ENCODE peak calls at places on chromosomes 6 and 20, in eight cellular contexts. P, C, T, D, Q, E, Z and R are unnamed samples.

GRCh38 chr6:167872538-167873210 is 46.0 kb downstream of the AFDN start:
- DNase-seq in P (no peak), C (no peak), T (no peak), D (no peak), Q (no peak), E (no peak), Z (no peak), R (no peak)

GRCh38 chr6:121443953-121444590 is 8.6 kb downstream of the GJA1 start:
- DNase-seq in P (no peak), C (no peak), T (no peak), D (no peak), Q (no peak), E (no peak), Z (peak; percentile 54), R (no peak)

GRCh38 chr6:15253107-15254073 is 7.5 kb downstream of the JARID2 start:
- DNase-seq in P (no peak), C (no peak), T (no peak), D (no peak), Q (no peak), E (no peak), Z (no peak), R (no peak)

GRCh38 chr6:145349950-145350510 is 385.3 kb downstream of the EPM2A start:
- DNase-seq in P (no peak), C (no peak), T (no peak), D (no peak), Q (no peak), E (no peak), Z (no peak), R (no peak)

GRCh38 chr20:7930386-7930785 is 9.9 kb downstream of the HAO1 start:
- DNase-seq in P (no peak), C (no peak), T (no peak), D (no peak), Q (no peak), E (no peak), Z (no peak), R (no peak)

GRCh38 chr6:41153992-41154625 is at the start of gene TREML1:
- DNase-seq in P (no peak), C (peak; percentile 24), T (no peak), D (no peak), Q (no peak), E (no peak), Z (no peak), R (no peak)

GRCh38 chr6:157966597-157966977 is 15.1 kb upstream of the SYNJ2 start:
- DNase-seq in P (no peak), C (no peak), T (no peak), D (no peak), Q (no peak), E (no peak), Z (no peak), R (no peak)

GRCh38 chr20:1334761-1335160 is 5.8 kb upstream of the SDCBP2 start:
- DNase-seq in P (peak; percentile 36), C (peak; percentile 50), T (peak; percentile 63), D (peak; percentile 24), Q (peak; percentile 39), E (no peak), Z (no peak), R (no peak)

GRCh38 chr6:155274533-155274932 is 10.7 kb downstream of the CLDN20 start:
- DNase-seq in P (no peak), C (peak; percentile 88), T (no peak), D (no peak), Q (no peak), E (no peak), Z (no peak), R (no peak)

GRCh38 chr20:36629719-36630340 is 16.2 kb downstream of the SLA2 start:
- DNase-seq in P (no peak), C (no peak), T (no peak), D (peak; percentile 87), Q (no peak), E (peak; percentile 71), Z (no peak), R (no peak)

DNA sequence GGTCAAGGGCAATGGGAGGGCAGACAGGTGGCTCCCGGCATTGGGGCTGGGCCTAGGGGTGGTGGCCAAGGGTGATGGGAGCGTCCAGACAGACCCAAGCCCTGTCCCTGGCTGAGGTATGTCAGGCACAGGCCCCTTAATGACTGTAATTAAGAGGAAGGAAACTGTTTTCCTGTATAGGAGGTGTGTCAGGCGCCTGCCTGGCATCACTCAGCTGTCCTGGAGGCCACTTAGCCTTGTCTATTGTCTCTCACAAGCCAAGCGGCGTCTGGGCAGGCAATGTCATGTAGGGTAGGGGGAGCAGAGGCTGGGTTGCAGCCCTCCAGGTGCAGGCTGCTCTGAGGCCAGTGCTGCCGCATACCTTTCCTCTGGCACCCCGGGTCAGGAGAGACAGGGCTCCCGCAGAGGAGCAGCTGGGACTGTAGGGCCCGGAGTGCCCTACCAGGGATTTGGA is 3.9 kb upstream of the FAM83C start:
- DNase-seq in P (peak; percentile 23), C (no peak), T (no peak), D (peak; percentile 51), Q (no peak), E (no peak), Z (no peak), R (no peak)
- H3K36me3 ChIP-seq in P (no peaks in the 10 kb centered on the region), C (no peaks in the 10 kb centered on the region), T (no peaks in the 10 kb centered on the region), D (no peaks in the 10 kb centered on the region), Q (no peaks in the 10 kb centered on the region), E (no peaks in the 10 kb centered on the region), Z (no peaks in the 10 kb centered on the region), R (no peaks in the 10 kb centered on the region)

DNA sequence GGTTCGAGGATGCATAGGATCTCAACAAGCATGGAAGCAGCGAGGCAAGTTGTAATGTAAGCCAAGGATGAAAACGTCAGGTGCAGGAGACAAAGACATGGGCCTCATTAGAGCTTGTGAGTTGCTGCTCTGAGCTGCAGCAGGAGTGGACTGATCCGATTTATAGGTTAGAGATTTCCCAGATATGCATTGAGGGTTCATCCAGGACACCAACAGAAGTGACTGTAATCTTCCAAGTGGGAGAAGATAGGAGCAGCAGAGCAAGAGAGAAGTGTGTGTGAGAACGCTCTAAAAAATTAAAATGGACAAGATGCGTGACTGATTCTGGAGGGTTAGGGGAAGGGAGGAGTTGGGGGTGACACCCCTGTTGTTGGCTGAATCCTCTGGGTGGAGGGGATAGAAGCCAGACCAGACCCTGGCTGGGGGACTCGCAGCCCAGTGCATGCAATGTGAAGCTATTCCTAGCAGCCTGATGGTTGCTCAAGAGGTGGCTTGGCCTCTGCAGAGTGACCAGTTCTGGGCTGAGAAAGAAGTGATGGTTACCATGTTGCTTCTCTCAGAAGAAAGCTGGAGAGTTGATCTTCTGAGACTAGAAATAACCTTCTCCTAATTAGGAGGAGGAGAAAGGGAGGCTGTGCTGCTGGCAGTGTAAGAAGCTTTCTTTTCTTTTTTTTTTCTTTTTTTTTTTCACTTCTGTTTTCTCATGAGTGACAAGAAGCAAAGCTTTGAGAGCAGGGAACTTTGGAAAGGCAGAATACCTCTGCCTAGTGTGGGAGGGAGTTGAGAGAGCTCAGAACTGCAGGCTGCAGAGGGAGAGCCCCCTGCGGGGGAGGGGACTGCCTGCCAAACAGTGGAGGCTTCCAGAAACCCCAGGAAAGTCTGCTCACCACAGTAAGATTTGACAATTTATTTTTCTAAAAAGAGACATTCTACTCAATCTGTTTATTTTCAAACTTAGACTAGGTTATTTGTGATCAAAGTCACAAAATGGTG is 116.9 kb downstream of the SLX4IP start:
- DNase-seq in P (peak; percentile 59), C (no peak), T (no peak), D (no peak), Q (no peak), E (no peak), Z (no peak), R (no peak)
- H3K4me1 ChIP-seq in P (peaks cover 19% of the 10 kb centered on the region), C (peaks cover 41% of the 10 kb centered on the region), T (peaks cover 79% of the 10 kb centered on the region), D (peaks cover 24% of the 10 kb centered on the region), Q (peaks cover 11% of the 10 kb centered on the region), E (peaks cover 5% of the 10 kb centered on the region), Z (no peaks in the 10 kb centered on the region), R (peaks cover 19% of the 10 kb centered on the region)

GRCh38 chr6:47181681-47182080 is 128.0 kb downstream of the TNFRSF21 start:
- DNase-seq in P (no peak), C (no peak), T (no peak), D (no peak), Q (no peak), E (no peak), Z (no peak), R (no peak)

GRCh38 chr6:47187108-47187507 is 122.6 kb downstream of the TNFRSF21 start:
- DNase-seq in P (no peak), C (no peak), T (no peak), D (no peak), Q (no peak), E (no peak), Z (no peak), R (no peak)

GRCh38 chr6:47179286-47179685 is 130.4 kb downstream of the TNFRSF21 start:
- DNase-seq in P (no peak), C (peak; percentile 50), T (no peak), D (no peak), Q (no peak), E (no peak), Z (no peak), R (no peak)

GRCh38 chr6:47180633-47181032 is 129.1 kb downstream of the TNFRSF21 start:
- DNase-seq in P (no peak), C (peak; percentile 88), T (peak; percentile 61), D (no peak), Q (no peak), E (no peak), Z (no peak), R (no peak)

DNA sequence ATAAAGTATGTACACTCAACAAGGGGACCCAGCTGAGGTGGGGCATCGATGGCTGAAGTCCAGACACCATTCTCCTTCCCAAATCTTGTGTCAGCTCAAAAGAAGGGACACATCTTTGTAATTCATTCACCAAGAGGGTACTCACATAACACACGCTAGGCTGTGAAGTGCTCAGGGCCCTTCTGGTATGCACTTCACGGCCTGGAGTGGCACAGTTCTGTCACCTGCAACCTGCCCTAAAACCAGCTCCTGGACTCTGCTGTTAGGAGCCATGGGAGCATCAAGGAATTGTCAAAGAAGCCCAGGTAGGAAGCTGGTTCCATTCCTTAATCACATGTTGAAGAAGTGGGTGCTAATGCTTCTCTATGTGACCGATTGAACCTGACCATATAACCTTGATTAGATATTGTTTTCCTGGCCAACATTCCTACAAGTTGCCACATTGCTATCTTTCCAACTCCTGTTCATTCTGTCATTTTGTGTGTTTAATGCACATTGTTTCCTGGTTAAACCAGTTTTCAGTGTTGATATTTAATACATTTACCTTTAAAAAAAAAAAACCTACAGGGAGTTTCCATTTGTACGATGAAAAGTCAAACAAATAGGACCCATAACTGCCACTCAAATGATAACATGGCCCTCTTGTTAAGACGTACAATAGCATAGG is 127.3 kb downstream of the TNFRSF21 start:
- DNase-seq in P (no peak), C (no peak), T (no peak), D (no peak), Q (no peak), E (no peak), Z (no peak), R (no peak)
- H3K36me3 ChIP-seq in P (no peaks in the 10 kb centered on the region), C (no peaks in the 10 kb centered on the region), T (no peaks in the 10 kb centered on the region), D (no peaks in the 10 kb centered on the region), Q (no peaks in the 10 kb centered on the region), E (no peaks in the 10 kb centered on the region), Z (no peaks in the 10 kb centered on the region), R (no peaks in the 10 kb centered on the region)

DNA sequence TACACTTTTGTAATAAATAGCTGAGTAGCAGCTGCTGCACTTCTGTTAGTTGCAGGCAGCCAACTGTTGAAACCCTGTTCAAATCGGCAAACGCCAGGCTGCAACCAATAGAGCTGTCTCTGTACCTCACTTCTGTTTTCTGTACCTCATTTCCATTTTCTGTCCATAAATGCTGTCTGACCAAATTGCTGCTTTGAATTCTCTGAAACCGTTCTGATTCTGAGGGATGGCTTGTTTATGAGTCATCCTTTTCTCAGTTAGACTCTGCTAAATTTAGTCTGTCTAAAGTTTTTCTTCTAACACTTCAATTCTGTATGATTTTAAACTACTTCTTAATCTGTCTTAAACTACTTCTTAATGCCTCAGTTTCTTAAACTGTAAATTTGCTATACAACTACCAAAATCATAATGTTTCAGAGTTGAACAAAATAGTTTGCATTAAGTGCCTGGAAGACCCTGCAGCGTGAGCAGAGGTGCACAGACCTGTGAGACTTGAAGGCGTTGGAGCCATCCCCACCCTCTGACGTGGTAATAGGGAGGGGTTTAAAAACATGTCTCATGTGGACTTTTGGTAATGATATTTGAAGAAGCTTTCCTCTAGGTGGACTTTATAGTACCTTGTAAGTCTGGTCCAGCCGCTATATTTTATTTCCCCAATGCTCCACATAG is 9.6 kb downstream of the BTNL2 start:
- DNase-seq in P (no peak), C (no peak), T (no peak), D (no peak), Q (no peak), E (no peak), Z (no peak), R (no peak)
- H3K4me1 ChIP-seq in P (no peaks in the 10 kb centered on the region), C (peaks cover 24% of the 10 kb centered on the region), T (no peaks in the 10 kb centered on the region), D (no peaks in the 10 kb centered on the region), Q (no peaks in the 10 kb centered on the region), E (no peaks in the 10 kb centered on the region), Z (no peaks in the 10 kb centered on the region), R (peaks cover 15% of the 10 kb centered on the region)